ENCODE peak calls at places on chromosomes 13 and 19, in eight cellular contexts. R is MM.1S, B is epithelial cell of esophagus, E is lower leg skin, U is fibroblast of mammary gland, A is mesothelial cell of epicardium, G is HCT116, S is GM20000. W is an unnamed sample.

GRCh38 chr13:100602472-100603142 is 14.0 kb upstream of the GGACT start:
- DNase-seq in R (no peak), B (no peak), E (no peak), U (no peak), A (no peak), G (no peak), S (no peak), W (no peak)

GRCh38 chr19:53958168-53958571 is 4.6 kb upstream of the CACNG8 start:
- DNase-seq in R (no peak), B (no peak), E (no peak), U (no peak), A (no peak), G (no peak), S (no peak), W (no peak)

GRCh38 chr19:39941615-39942507 is 7.4 kb upstream of the FCGBP start:
- DNase-seq in R (peak; percentile 91), B (peak; percentile 39), E (peak; percentile 43), U (peak; percentile 15), A (no peak), G (no peak), S (no peak), W (peak; percentile 29)

GRCh38 chr19:55273978-55274707 is 5.8 kb downstream of the HSPBP1 start:
- DNase-seq in R (no peak), B (no peak), E (no peak), U (no peak), A (no peak), G (no peak), S (no peak), W (no peak)

GRCh38 chr13:24851546-24851945 is 87.6 kb downstream of the RNF17 start:
- DNase-seq in R (no peak), B (peak; percentile 92), E (no peak), U (peak; percentile 29), A (no peak), G (no peak), S (no peak), W (no peak)

GRCh38 chr13:112626124-112626523 is 38.2 kb upstream of the TUBGCP3 start:
- DNase-seq in R (no peak), B (no peak), E (no peak), U (no peak), A (no peak), G (no peak), S (no peak), W (no peak)

GRCh38 chr13:97433727-97434416 is at the start of gene RAP2A:
- DNase-seq in R (peak; percentile 94), B (peak; percentile 92), E (peak; percentile 88), U (peak; percentile 86), A (peak; percentile 95), G (peak; percentile 65), S (peak; percentile 90), W (peak; percentile 83)

GRCh38 chr19:10450191-10450852 is 30.0 kb downstream of the PDE4A start:
- DNase-seq in R (no peak), B (no peak), E (no peak), U (no peak), A (no peak), G (no peak), S (no peak), W (no peak)

GRCh38 chr19:38444026-38444425 is 10.5 kb downstream of the RYR1 start:
- DNase-seq in R (no peak), B (no peak), E (no peak), U (no peak), A (no peak), G (no peak), S (no peak), W (no peak)

GRCh38 chr13:110680852-110681251 is 25.1 kb downstream of the CARS2 start:
- DNase-seq in R (peak; percentile 41), B (peak; percentile 18), E (no peak), U (peak; percentile 29), A (no peak), G (peak; percentile 10), S (no peak), W (no peak)

GRCh38 chr19:1113278-1113985 is 9.6 kb downstream of the GPX4 start:
- DNase-seq in R (peak; percentile 74), B (peak; percentile 92), E (peak; percentile 89), U (peak; percentile 93), A (peak; percentile 93), G (peak; percentile 80), S (peak; percentile 99), W (peak; percentile 84)

GRCh38 chr19:37914908-37915307 is 7.9 kb downstream of the SIPA1L3 start:
- DNase-seq in R (peak; percentile 34), B (no peak), E (no peak), U (no peak), A (no peak), G (no peak), S (peak; percentile 54), W (peak; percentile 34)

GRCh38 chr13:110957181-110957884 is 42.5 kb upstream of the ANKRD10 start:
- DNase-seq in R (no peak), B (no peak), E (no peak), U (peak; percentile 33), A (no peak), G (peak; percentile 69), S (no peak), W (no peak)

GRCh38 chr13:113027566-113027965 is 58.6 kb downstream of the MCF2L start:
- DNase-seq in R (no peak), B (no peak), E (no peak), U (no peak), A (no peak), G (no peak), S (no peak), W (no peak)

DNA sequence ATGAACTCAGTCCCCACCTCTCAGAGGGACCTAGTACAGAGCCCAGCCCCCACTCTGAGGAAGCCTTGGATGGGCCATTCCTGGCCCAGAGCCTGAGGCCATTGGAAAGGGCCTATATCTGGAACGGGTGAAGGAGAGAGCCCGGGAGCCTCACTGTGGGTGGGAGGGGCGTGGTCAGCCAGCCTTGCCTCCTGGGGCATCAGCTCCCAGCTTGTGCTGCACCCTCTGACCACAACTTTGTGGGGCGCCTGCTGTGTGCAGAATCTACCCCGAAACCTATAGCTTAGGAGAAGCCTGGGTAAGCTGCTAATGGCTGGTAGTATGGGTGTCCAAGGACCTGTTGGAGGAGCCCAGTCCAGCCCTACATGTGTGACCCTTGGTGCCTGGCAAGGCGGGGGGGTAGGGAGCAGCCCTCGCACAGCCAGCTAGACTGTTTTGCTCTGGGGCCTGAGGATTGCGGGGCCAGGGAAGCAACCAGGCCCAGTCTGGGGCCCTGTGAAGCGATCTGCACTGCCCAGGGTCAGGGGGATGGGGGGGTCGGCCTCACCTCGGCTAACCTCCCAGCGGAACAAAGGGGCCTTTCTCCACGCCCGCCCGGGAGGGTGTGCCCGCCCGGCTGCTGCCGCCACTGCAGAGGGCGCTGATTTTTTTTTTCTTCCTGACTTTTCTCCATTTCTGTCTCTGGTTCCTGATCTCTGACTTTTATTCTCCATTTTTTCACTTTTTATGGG is 42.3 kb downstream of the LYL1 start:
- DNase-seq in R (peak; percentile 14), B (no peak), E (no peak), U (peak; percentile 35), A (no peak), G (no peak), S (no peak), W (no peak)
- TF ChIP-seq CTCF in R (no peak), B (no peak), E (no peak), U (no peak), A (no peak), G (no peak), S (no peak), W (no peak)

GRCh38 chr19:45778010-45778671 is 4.1 kb downstream of the DMPK start:
- DNase-seq in R (no peak), B (no peak), E (no peak), U (no peak), A (no peak), G (no peak), S (no peak), W (no peak)

GRCh38 chr19:45777395-45777961 is 4.8 kb downstream of the DMPK start:
- DNase-seq in R (no peak), B (no peak), E (no peak), U (no peak), A (no peak), G (no peak), S (no peak), W (no peak)

GRCh38 chr19:45780146-45780447 is 2.2 kb downstream of the DMPK start:
- DNase-seq in R (no peak), B (no peak), E (no peak), U (no peak), A (no peak), G (no peak), S (no peak), W (no peak)

GRCh38 chr19:45780448-45781281 is 1.6 kb downstream of the DMPK start:
- DNase-seq in R (no peak), B (no peak), E (no peak), U (no peak), A (no peak), G (no peak), S (no peak), W (no peak)

GRCh38 chr19:45779231-45780145 is 2.8 kb downstream of the DMPK start:
- DNase-seq in R (peak; percentile 84), B (peak; percentile 96), E (peak; percentile 91), U (peak; percentile 53), A (peak; percentile 93), G (peak; percentile 87), S (peak; percentile 96), W (peak; percentile 84)
- TF ChIP-seq CTCF in R (peak; percentile 64), B (peak; percentile 81), E (no peak), U (peak; percentile 8), A (peak; percentile 54), G (peak; percentile 90), S (peak; percentile 41), W (no peak)

DNA sequence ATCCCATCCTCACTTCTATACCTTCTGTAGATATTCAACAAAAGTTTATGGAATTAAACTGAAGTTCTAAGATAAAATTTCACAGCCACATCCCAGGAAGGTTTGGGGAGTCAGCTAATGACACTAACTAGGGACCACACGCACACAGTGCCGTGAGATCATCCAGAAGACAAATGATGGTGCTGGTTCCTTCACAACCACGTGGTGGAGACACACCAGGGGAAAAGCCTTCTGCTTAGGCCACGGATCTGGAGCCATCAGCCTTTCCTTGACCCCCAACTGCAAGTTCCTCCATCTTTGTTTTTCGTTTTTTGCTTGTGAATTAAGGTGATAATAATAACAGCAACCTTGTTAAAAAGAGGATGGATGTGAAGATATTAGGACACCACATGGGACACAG is 241.6 kb upstream of the MAB21L1 start:
- DNase-seq in R (no peak), B (no peak), E (no peak), U (no peak), A (no peak), G (no peak), S (no peak), W (no peak)
- TF ChIP-seq CTCF in R (no peak), B (no peak), E (no peak), U (no peak), A (no peak), G (no peak), S (no peak), W (no peak)

DNA sequence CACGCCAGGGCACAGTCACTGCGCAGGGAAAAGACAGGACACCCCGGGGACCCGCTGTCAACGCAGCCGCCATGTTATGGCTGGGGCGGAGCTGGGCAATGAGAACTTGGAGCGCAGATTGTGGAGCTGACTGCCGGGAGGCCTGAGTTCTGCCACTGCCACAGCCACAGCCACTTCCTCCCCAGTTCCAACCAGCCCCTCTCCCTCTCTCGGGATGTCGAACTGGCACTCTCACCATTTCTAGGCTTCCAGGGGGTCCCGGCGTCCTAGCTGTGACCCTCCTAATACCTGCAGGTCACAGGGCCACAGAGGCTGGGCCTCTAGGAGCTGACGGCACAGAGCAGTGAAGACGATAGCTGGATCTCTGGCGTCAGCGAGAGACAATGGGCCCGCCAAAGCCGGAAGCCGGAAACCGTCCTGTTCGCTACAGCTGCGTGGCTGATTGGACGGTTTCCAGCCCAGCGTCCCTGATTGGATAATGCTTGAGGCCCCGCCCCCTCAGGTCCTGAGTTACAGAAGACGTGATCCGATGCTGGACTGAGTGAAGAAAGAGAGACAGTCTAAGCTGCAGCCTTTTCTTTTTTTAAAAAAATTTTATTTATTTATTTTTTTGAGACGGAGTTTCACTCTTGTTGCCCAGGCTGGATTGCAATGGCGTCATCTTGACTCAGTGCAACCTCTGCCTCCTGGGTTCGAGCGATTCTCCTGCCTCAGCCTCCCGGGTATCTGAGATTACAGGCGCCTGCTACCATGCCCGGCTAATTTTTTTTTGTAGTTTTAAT is at the start of gene ZNF506:
- DNase-seq in R (peak; percentile 81), B (peak; percentile 97), E (peak; percentile 99), U (peak; percentile 97), A (peak; percentile 87), G (no peak), S (peak; percentile 87), W (peak; percentile 85)
- TF ChIP-seq CTCF in R (no peak), B (no peak), E (no peak), U (no peak), A (no peak), G (no peak), S (no peak), W (no peak)

W was measured in activated B cell treated with CpG ODN at 0.5 μM for 24 hours.